ENCODE peak calls at places on chromosome 22, in seven cellular contexts. One of them, this sample, is unnamed. For H3K36me3, the result is how much of the 10 kb centered on the place peaks cover.

GRCh38 chr22:46533434-46533833 is 4.0 kb downstream of the CELSR1 start:
- DNase-seq in tibial nerve: no peak
- DNase-seq in IMR-90: no peak
- DNase-seq in colonic mucosa: no peak
- DNase-seq in OCI-LY7: no peak
- DNase-seq in left ventricle myocardium inferior: no peak
- DNase-seq in HCT116: no peak
- DNase-seq in this sample: no peak

GRCh38 chr22:42955087-42955630 is 59.8 kb downstream of the PACSIN2 start:
- DNase-seq in tibial nerve: no peak
- DNase-seq in left ventricle myocardium inferior: no peak
- DNase-seq in OCI-LY7: no peak
- DNase-seq in colonic mucosa: no peak
- DNase-seq in HCT116: no peak
- DNase-seq in IMR-90: no peak
- DNase-seq in this sample: no peak

GRCh38 chr22:19823191-19823590 is 31.5 kb downstream of the GNB1L start:
- DNase-seq in IMR-90: no peak
- DNase-seq in HCT116: no peak
- DNase-seq in tibial nerve: no peak
- DNase-seq in OCI-LY7: no peak
- DNase-seq in colonic mucosa: peak
- DNase-seq in left ventricle myocardium inferior: no peak
- DNase-seq in this sample: no peak

GRCh38 chr22:39240841-39241631 is 3.7 kb downstream of the PDGFB start:
- DNase-seq in HCT116: peak
- DNase-seq in left ventricle myocardium inferior: peak
- DNase-seq in tibial nerve: peak
- DNase-seq in IMR-90: no peak
- DNase-seq in OCI-LY7: no peak
- DNase-seq in colonic mucosa: peak
- DNase-seq in this sample: no peak

GRCh38 chr22:29109853-29110252 is 37.0 kb downstream of the KREMEN1 start:
- DNase-seq in colonic mucosa: no peak
- DNase-seq in HCT116: no peak
- DNase-seq in tibial nerve: no peak
- DNase-seq in OCI-LY7: no peak
- DNase-seq in IMR-90: peak
- DNase-seq in left ventricle myocardium inferior: no peak
- DNase-seq in this sample: no peak

GRCh38 chr22:33404723-33405122 is 346.5 kb upstream of the SYN3 start:
- DNase-seq in HCT116: no peak
- DNase-seq in tibial nerve: no peak
- DNase-seq in left ventricle myocardium inferior: no peak
- DNase-seq in OCI-LY7: no peak
- DNase-seq in colonic mucosa: no peak
- DNase-seq in IMR-90: no peak
- DNase-seq in this sample: no peak

GRCh38 chr22:26409705-26410376 is 19.2 kb upstream of the ASPHD2 start:
- DNase-seq in OCI-LY7: no peak
- DNase-seq in colonic mucosa: no peak
- DNase-seq in tibial nerve: no peak
- DNase-seq in HCT116: no peak
- DNase-seq in IMR-90: no peak
- DNase-seq in left ventricle myocardium inferior: no peak
- DNase-seq in this sample: no peak

GRCh38 chr22:32735516-32735915 is 66.0 kb upstream of the TIMP3 start:
- DNase-seq in colonic mucosa: no peak
- DNase-seq in IMR-90: no peak
- DNase-seq in OCI-LY7: no peak
- DNase-seq in HCT116: no peak
- DNase-seq in tibial nerve: no peak
- DNase-seq in left ventricle myocardium inferior: no peak
- DNase-seq in this sample: no peak

GRCh38 chr22:23058063-23058462 is 12.3 kb upstream of the GNAZ start:
- DNase-seq in OCI-LY7: no peak
- DNase-seq in HCT116: no peak
- DNase-seq in colonic mucosa: no peak
- DNase-seq in tibial nerve: no peak
- DNase-seq in left ventricle myocardium inferior: no peak
- DNase-seq in IMR-90: no peak
- DNase-seq in this sample: no peak

GRCh38 chr22:25955323-25955722 is 213.3 kb downstream of the MYO18B start:
- DNase-seq in HCT116: no peak
- DNase-seq in tibial nerve: no peak
- DNase-seq in OCI-LY7: no peak
- DNase-seq in colonic mucosa: no peak
- DNase-seq in left ventricle myocardium inferior: no peak
- DNase-seq in IMR-90: no peak
- DNase-seq in this sample: no peak

GRCh38 chr22:48714231-48714630 is 1113.4 kb downstream of the BRD1 start:
- DNase-seq in tibial nerve: no peak
- DNase-seq in OCI-LY7: no peak
- DNase-seq in IMR-90: no peak
- DNase-seq in left ventricle myocardium inferior: peak
- DNase-seq in HCT116: no peak
- DNase-seq in colonic mucosa: no peak
- DNase-seq in this sample: no peak

GRCh38 chr22:42388130-42388797 is 43.9 kb downstream of the NFAM1 start:
- DNase-seq in colonic mucosa: no peak
- DNase-seq in OCI-LY7: peak
- DNase-seq in IMR-90: peak
- DNase-seq in tibial nerve: no peak
- DNase-seq in left ventricle myocardium inferior: no peak
- DNase-seq in HCT116: no peak
- DNase-seq in this sample: peak

GRCh38 chr22:30116362-30117117 is 36.3 kb downstream of the HORMAD2 start:
- DNase-seq in tibial nerve: no peak
- DNase-seq in OCI-LY7: no peak
- DNase-seq in colonic mucosa: no peak
- DNase-seq in HCT116: no peak
- DNase-seq in left ventricle myocardium inferior: no peak
- DNase-seq in IMR-90: peak
- DNase-seq in this sample: peak

GRCh38 chr22:10727393-10727792 is 4800.6 kb upstream of the OR11H1 start:
- DNase-seq in IMR-90: no peak
- DNase-seq in colonic mucosa: no peak
- DNase-seq in OCI-LY7: no peak
- DNase-seq in tibial nerve: no peak
- DNase-seq in HCT116: no peak
- DNase-seq in left ventricle myocardium inferior: no peak
- DNase-seq in this sample: no peak

GRCh38 chr22:43427296-43428004 is 15.6 kb downstream of the MPPED1 start:
- DNase-seq in IMR-90: no peak
- DNase-seq in colonic mucosa: no peak
- DNase-seq in left ventricle myocardium inferior: no peak
- DNase-seq in HCT116: no peak
- DNase-seq in tibial nerve: no peak
- DNase-seq in OCI-LY7: no peak
- DNase-seq in this sample: no peak

GRCh38 chr22:25437414-25438160 is 126.9 kb upstream of the GRK3 start:
- DNase-seq in tibial nerve: no peak
- DNase-seq in OCI-LY7: no peak
- DNase-seq in colonic mucosa: no peak
- DNase-seq in left ventricle myocardium inferior: no peak
- DNase-seq in HCT116: no peak
- DNase-seq in IMR-90: no peak
- DNase-seq in this sample: no peak

GRCh38 chr22:43129426-43130425 is 13.5 kb downstream of the MCAT start:
- DNase-seq in tibial nerve: no peak
- DNase-seq in HCT116: no peak
- DNase-seq in left ventricle myocardium inferior: no peak
- DNase-seq in colonic mucosa: no peak
- DNase-seq in IMR-90: no peak
- DNase-seq in OCI-LY7: no peak
- DNase-seq in this sample: no peak

GRCh38 chr22:30931541-30932300 is 36.9 kb downstream of the MORC2 start:
- DNase-seq in colonic mucosa: no peak
- DNase-seq in HCT116: no peak
- DNase-seq in tibial nerve: no peak
- DNase-seq in left ventricle myocardium inferior: no peak
- DNase-seq in OCI-LY7: no peak
- DNase-seq in IMR-90: no peak
- DNase-seq in this sample: no peak

GRCh38 chr22:37764622-37765021 is 43.1 kb upstream of the GCAT start:
- DNase-seq in tibial nerve: no peak
- DNase-seq in OCI-LY7: no peak
- DNase-seq in left ventricle myocardium inferior: no peak
- DNase-seq in HCT116: no peak
- DNase-seq in colonic mucosa: no peak
- DNase-seq in IMR-90: no peak
- DNase-seq in this sample: peak

GRCh38 chr22:37763652-37764051 is 44.1 kb upstream of the GCAT start:
- DNase-seq in HCT116: no peak
- DNase-seq in left ventricle myocardium inferior: no peak
- DNase-seq in tibial nerve: no peak
- DNase-seq in IMR-90: no peak
- DNase-seq in OCI-LY7: no peak
- DNase-seq in colonic mucosa: no peak
- DNase-seq in this sample: no peak

GRCh38 chr22:37763012-37763411 is 44.7 kb upstream of the GCAT start:
- DNase-seq in colonic mucosa: no peak
- DNase-seq in left ventricle myocardium inferior: no peak
- DNase-seq in OCI-LY7: no peak
- DNase-seq in IMR-90: no peak
- DNase-seq in HCT116: no peak
- DNase-seq in tibial nerve: no peak
- DNase-seq in this sample: no peak

GRCh38 chr22:37760152-37760551 is 47.6 kb upstream of the GCAT start:
- DNase-seq in tibial nerve: no peak
- DNase-seq in IMR-90: no peak
- DNase-seq in colonic mucosa: no peak
- DNase-seq in left ventricle myocardium inferior: no peak
- DNase-seq in HCT116: no peak
- DNase-seq in OCI-LY7: no peak
- DNase-seq in this sample: no peak

GRCh38 chr22:37762389-37762836 is 45.3 kb upstream of the GCAT start:
- DNase-seq in OCI-LY7: no peak
- DNase-seq in colonic mucosa: no peak
- DNase-seq in tibial nerve: no peak
- DNase-seq in left ventricle myocardium inferior: no peak
- DNase-seq in HCT116: no peak
- DNase-seq in IMR-90: no peak
- DNase-seq in this sample: no peak
- H3K36me3 ChIP-seq in OCI-LY7: under half
- H3K36me3 ChIP-seq in colonic mucosa: under half
- H3K36me3 ChIP-seq in tibial nerve: under half
- H3K36me3 ChIP-seq in left ventricle myocardium inferior: half or more
- H3K36me3 ChIP-seq in HCT116: under half
- H3K36me3 ChIP-seq in IMR-90: half or more
- H3K36me3 ChIP-seq in this sample: half or more

DNA sequence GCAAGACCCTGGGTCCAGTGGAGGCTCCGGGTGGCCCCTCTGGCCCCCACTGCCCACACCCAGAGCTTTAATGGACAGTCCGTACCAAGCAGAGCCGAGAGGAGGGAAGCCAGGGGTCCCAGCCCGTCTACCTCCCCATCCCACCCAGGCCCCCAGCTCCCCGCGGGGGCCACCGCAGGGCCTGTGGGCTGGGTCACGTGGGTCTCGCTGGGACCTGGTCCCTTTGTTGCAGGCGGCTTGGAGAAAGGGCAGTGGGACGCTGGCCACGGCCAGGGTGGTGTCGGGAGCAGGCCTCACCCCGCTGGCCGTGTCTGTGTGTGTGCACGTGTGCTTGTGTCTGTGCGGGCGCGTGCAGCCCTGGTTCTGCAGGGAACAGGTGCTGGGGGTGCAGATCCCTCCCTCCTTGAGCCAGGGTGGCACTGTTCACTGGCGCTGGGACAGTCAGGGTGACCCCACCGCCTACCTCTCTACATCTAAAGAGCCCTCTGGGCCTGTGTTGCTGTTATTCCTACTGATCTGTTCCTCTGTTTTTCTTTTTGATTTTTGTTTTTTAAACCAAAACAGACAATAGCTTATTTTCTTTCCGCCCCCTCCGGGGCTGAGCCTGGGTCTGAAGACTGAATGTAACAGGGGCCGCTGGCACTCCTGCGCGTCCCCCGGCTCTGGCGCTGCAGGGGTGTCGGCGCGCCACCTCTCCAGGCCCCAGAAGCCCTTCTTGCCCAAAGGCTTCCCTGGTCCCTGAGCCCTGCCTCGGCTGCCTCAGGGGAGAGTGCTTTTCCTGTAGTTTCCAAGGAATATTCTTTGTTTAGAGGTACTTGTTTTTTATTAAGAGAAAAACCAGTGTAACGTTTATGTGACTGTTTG is 20.1 kb upstream of the TMEM191C start:
- DNase-seq in colonic mucosa: no peak
- DNase-seq in tibial nerve: no peak
- DNase-seq in left ventricle myocardium inferior: no peak
- DNase-seq in OCI-LY7: no peak
- DNase-seq in IMR-90: no peak
- DNase-seq in HCT116: no peak
- DNase-seq in this sample: no peak
- H3K36me3 ChIP-seq in colonic mucosa: under half
- H3K36me3 ChIP-seq in tibial nerve: under half
- H3K36me3 ChIP-seq in left ventricle myocardium inferior: under half
- H3K36me3 ChIP-seq in OCI-LY7: under half
- H3K36me3 ChIP-seq in IMR-90: under half
- H3K36me3 ChIP-seq in HCT116: under half
- H3K36me3 ChIP-seq in this sample: under half

GRCh38 chr22:41248758-41249157 is 8.0 kb upstream of the CHADL start:
- DNase-seq in IMR-90: no peak
- DNase-seq in HCT116: no peak
- DNase-seq in tibial nerve: no peak
- DNase-seq in colonic mucosa: no peak
- DNase-seq in OCI-LY7: no peak
- DNase-seq in left ventricle myocardium inferior: no peak
- DNase-seq in this sample: no peak

GRCh38 chr22:41247703-41248102 is 7.0 kb upstream of the CHADL start:
- DNase-seq in OCI-LY7: no peak
- DNase-seq in colonic mucosa: no peak
- DNase-seq in left ventricle myocardium inferior: peak
- DNase-seq in tibial nerve: no peak
- DNase-seq in HCT116: no peak
- DNase-seq in IMR-90: no peak
- DNase-seq in this sample: no peak

GRCh38 chr22:41243361-41243760 is 2.6 kb upstream of the CHADL start:
- DNase-seq in colonic mucosa: no peak
- DNase-seq in OCI-LY7: no peak
- DNase-seq in tibial nerve: no peak
- DNase-seq in HCT116: no peak
- DNase-seq in left ventricle myocardium inferior: no peak
- DNase-seq in IMR-90: no peak
- DNase-seq in this sample: no peak

GRCh38 chr22:41248314-41248713 is 7.6 kb upstream of the CHADL start:
- DNase-seq in HCT116: no peak
- DNase-seq in IMR-90: no peak
- DNase-seq in left ventricle myocardium inferior: no peak
- DNase-seq in colonic mucosa: no peak
- DNase-seq in tibial nerve: no peak
- DNase-seq in OCI-LY7: no peak
- DNase-seq in this sample: no peak

GRCh38 chr22:41245917-41246499 is 5.3 kb upstream of the CHADL start:
- DNase-seq in colonic mucosa: no peak
- DNase-seq in tibial nerve: no peak
- DNase-seq in OCI-LY7: no peak
- DNase-seq in HCT116: no peak
- DNase-seq in IMR-90: no peak
- DNase-seq in left ventricle myocardium inferior: no peak
- DNase-seq in this sample: no peak
- H3K36me3 ChIP-seq in colonic mucosa: under half
- H3K36me3 ChIP-seq in tibial nerve: under half
- H3K36me3 ChIP-seq in OCI-LY7: half or more
- H3K36me3 ChIP-seq in HCT116: under half
- H3K36me3 ChIP-seq in IMR-90: half or more
- H3K36me3 ChIP-seq in left ventricle myocardium inferior: under half
- H3K36me3 ChIP-seq in this sample: half or more

GRCh38 chr22:41222846-41223507 is 17.8 kb downstream of the CHADL start:
- DNase-seq in HCT116: no peak
- DNase-seq in colonic mucosa: no peak
- DNase-seq in left ventricle myocardium inferior: no peak
- DNase-seq in OCI-LY7: no peak
- DNase-seq in IMR-90: no peak
- DNase-seq in tibial nerve: no peak
- DNase-seq in this sample: no peak
- H3K36me3 ChIP-seq in HCT116: under half
- H3K36me3 ChIP-seq in colonic mucosa: under half
- H3K36me3 ChIP-seq in left ventricle myocardium inferior: half or more
- H3K36me3 ChIP-seq in OCI-LY7: half or more
- H3K36me3 ChIP-seq in IMR-90: half or more
- H3K36me3 ChIP-seq in tibial nerve: under half
- H3K36me3 ChIP-seq in this sample: under half

This sample was measured in MG63.